ENCODE peak calls at places on chromosome 16, in ten cellular contexts. E is left ventricle myocardium inferior; B is CD4-positive, alpha-beta T cell; G is neural progenitor cell; Q is GM13976; A is uterus; D is AG09319; U is breast epithelium; O is AG09309; V is OCI-LY7. L is an unnamed sample.

GRCh38 chr16:50697881-50698767 is 4.7 kb downstream of the NOD2 start:
- DNase-seq in E (no peak), B (no peak), G (no peak), Q (peak; percentile 75), A (peak; percentile 45), D (peak; percentile 8), U (peak; percentile 82), O (no peak), V (no peak), L (peak; percentile 78)

GRCh38 chr16:19883296-19883951 is 1.2 kb downstream of the GPRC5B start:
- DNase-seq in E (peak; percentile 48), B (no peak), G (peak; percentile 80), Q (no peak), A (peak; percentile 31), D (no peak), U (no peak), O (no peak), V (no peak), L (no peak)

GRCh38 chr16:81071816-81072215 is 5.2 kb downstream of the C16orf46 start:
- DNase-seq in E (no peak), B (no peak), G (no peak), Q (no peak), A (no peak), D (no peak), U (no peak), O (no peak), V (no peak), L (peak; percentile 8)

GRCh38 chr16:79430129-79430789 is 170.3 kb downstream of the MAF start:
- DNase-seq in E (no peak), B (no peak), G (no peak), Q (no peak), A (no peak), D (no peak), U (no peak), O (no peak), V (no peak), L (no peak)

GRCh38 chr16:79610771-79611170 is 10.2 kb upstream of the MAF start:
- DNase-seq in E (no peak), B (no peak), G (no peak), Q (no peak), A (no peak), D (no peak), U (no peak), O (peak; percentile 3), V (no peak), L (no peak)

GRCh38 chr16:49078104-49078503 is 203.5 kb downstream of the CBLN1 start:
- DNase-seq in E (no peak), B (no peak), G (no peak), Q (no peak), A (no peak), D (no peak), U (no peak), O (no peak), V (no peak), L (no peak)

GRCh38 chr16:89256651-89257254 is 39.2 kb downstream of the ZNF778 start:
- DNase-seq in E (peak; percentile 24), B (peak; percentile 55), G (peak; percentile 58), Q (peak; percentile 54), A (no peak), D (no peak), U (no peak), O (no peak), V (no peak), L (no peak)

GRCh38 chr16:86777098-86777946 is 199.0 kb downstream of the FOXL1 start:
- DNase-seq in E (no peak), B (no peak), G (no peak), Q (no peak), A (no peak), D (no peak), U (no peak), O (no peak), V (no peak), L (no peak)

GRCh38 chr16:10675221-10675620 is 19.5 kb downstream of the TEKT5 start:
- DNase-seq in E (no peak), B (no peak), G (no peak), Q (no peak), A (no peak), D (no peak), U (no peak), O (no peak), V (no peak), L (no peak)

GRCh38 chr16:15672514-15673167 is 22.6 kb downstream of the NDE1 start:
- DNase-seq in E (peak; percentile 91), B (peak; percentile 71), G (no peak), Q (no peak), A (peak; percentile 98), D (peak; percentile 94), U (peak; percentile 96), O (peak; percentile 92), V (no peak), L (no peak)

GRCh38 chr16:19380316-19380715 is 37.4 kb upstream of the TMC5 start:
- DNase-seq in E (no peak), B (no peak), G (no peak), Q (no peak), A (no peak), D (no peak), U (no peak), O (no peak), V (peak; percentile 50), L (no peak)

GRCh38 chr16:16828913-16829398 is 450.0 kb downstream of the NPIPA7 start:
- DNase-seq in E (no peak), B (no peak), G (peak; percentile 15), Q (no peak), A (no peak), D (no peak), U (no peak), O (no peak), V (no peak), L (no peak)

GRCh38 chr16:65410801-65411200 is 288.9 kb upstream of the CDH11 start:
- DNase-seq in E (no peak), B (no peak), G (no peak), Q (no peak), A (no peak), D (no peak), U (no peak), O (no peak), V (no peak), L (no peak)

GRCh38 chr16:61929801-61930200 is 106.4 kb downstream of the CDH8 start:
- DNase-seq in E (no peak), B (no peak), G (no peak), Q (no peak), A (no peak), D (no peak), U (no peak), O (no peak), V (no peak), L (no peak)

GRCh38 chr16:49918257-49918656 is 62.3 kb upstream of the ZNF423 start:
- DNase-seq in E (no peak), B (no peak), G (no peak), Q (no peak), A (no peak), D (no peak), U (no peak), O (no peak), V (no peak), L (peak; percentile 6)

GRCh38 chr16:14301150-14302030 is 230.3 kb downstream of the MRTFB start:
- DNase-seq in E (no peak), B (no peak), G (peak; percentile 42), Q (no peak), A (peak; percentile 42), D (no peak), U (no peak), O (no peak), V (no peak), L (peak; percentile 57)

DNA sequence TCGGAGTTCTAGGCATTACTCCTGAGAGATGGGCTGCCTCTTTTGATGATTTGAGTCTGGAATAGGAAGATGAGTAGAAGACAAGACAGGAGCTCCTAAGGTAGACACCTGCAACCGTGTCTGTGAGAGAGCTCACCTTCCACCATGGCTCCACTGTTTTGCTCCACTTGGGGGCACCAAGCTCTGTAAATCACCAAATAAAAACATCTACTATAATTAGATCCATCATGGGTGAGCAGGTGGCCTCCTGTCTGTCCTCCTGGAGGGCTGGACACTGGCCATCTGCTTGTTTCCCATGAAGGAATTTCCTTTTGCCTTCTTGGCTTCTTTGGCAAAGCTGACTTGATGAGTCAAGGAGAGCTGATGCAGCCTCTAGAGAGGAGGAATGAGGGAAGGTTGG is 179.0 kb downstream of the HAPSTR1 start:
- DNase-seq in E (no peak), B (no peak), G (no peak), Q (no peak), A (no peak), D (no peak), U (no peak), O (no peak), V (no peak), L (no peak)
- TF ChIP-seq CTCF in E (no peak), B (no peak), G (no peak), Q (no peak), A (no peak), D (no peak), U (no peak), O (no peak), V (no peak), L (no peak)

DNA sequence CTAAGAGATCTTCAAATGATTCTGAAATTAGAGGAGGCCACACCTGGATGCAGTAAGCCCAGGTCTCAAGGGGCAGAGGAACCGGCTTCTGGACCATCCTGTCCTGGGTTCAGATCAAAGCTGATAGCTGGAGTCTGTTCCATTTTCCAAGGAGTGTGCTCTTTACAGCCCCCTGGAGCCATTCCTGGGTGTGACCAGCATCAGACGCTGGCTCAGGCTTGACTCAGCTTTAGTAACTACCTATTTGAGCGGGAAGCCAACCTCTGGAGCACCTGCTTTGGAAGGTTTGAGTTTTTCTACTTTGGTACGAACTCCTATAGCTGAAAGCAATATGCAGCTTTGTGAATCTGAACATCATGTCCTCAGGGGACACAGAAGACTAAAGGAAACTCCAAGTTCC is 12.9 kb upstream of the BBS2 start:
- DNase-seq in E (no peak), B (no peak), G (no peak), Q (no peak), A (no peak), D (no peak), U (no peak), O (no peak), V (no peak), L (no peak)
- TF ChIP-seq CTCF in E (no peak), B (no peak), G (peak; percentile 10), Q (no peak), A (no peak), D (no peak), U (no peak), O (no peak), V (no peak), L (no peak)

DNA sequence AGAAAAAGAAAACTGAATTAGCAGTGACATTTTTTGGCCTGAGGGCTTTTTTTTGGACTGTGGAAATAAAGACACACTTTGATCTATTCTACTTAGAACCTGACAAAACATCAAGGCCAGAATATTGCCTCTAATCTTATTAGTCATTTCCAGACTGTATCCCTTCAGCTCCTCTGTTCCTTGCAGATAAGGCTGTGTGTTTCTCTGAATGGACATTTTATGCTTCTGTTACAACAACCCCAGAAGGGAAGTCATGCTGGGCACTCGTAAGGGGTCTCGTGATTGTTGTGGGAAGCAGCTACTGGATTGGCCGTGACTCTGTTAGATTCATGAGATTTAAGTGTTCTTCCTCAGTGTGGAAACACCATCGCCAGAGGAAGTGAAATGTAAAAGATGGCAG is 31.7 kb upstream of the HS3ST2 start:
- DNase-seq in E (no peak), B (no peak), G (peak; percentile 15), Q (no peak), A (peak; percentile 16), D (no peak), U (no peak), O (no peak), V (no peak), L (no peak)
- TF ChIP-seq CTCF in E (no peak), B (no peak), G (no peak), Q (no peak), A (no peak), D (no peak), U (no peak), O (no peak), V (no peak), L (no peak)

GRCh38 chr16:66605177-66605999 is 884 bp downstream of the CMTM3 start:
- DNase-seq in E (peak; percentile 74), B (peak; percentile 31), G (peak; percentile 82), Q (peak; percentile 70), A (peak; percentile 69), D (no peak), U (no peak), O (no peak), V (peak; percentile 38), L (peak; percentile 18)
- TF ChIP-seq CTCF in E (no peak), B (no peak), G (no peak), Q (no peak), A (no peak), D (no peak), U (no peak), O (no peak), V (no peak), L (no peak)